ENCODE peak calls at places on chromosomes 16 and 17, in ten cellular contexts. U, Z, D, P, W, X, C, O, S and J are unnamed samples.
A peak's percentile ranks its signal among the peaks of the same experiment; 100 is the strongest.

GRCh38 chr16:87213536-87213935 is 103.7 kb downstream of the C16orf95 start:
- DNase-seq in U (no peak), P (no peak), O (no peak), W (no peak), X (no peak), Z (no peak), D (no peak), C (no peak), S (no peak), J (no peak)

GRCh38 chr17:1087381-1088241 is 90.7 kb downstream of the TIMM22 start:
- DNase-seq in S (peak; percentile 84), Z (peak; percentile 84), D (peak; percentile 85), W (no peak), O (no peak), U (peak; percentile 89), C (no peak), P (peak; percentile 85), X (peak; percentile 91), J (peak; percentile 49)

GRCh38 chr17:17305282-17305801 is 2.2 kb downstream of the NT5M start:
- DNase-seq in S (no peak), C (peak; percentile 33), W (no peak), P (no peak), U (peak; percentile 73), Z (no peak), O (no peak), D (peak; percentile 57), X (no peak), J (no peak)

GRCh38 chr16:89786474-89787364 is 29.7 kb downstream of the FANCA start:
- DNase-seq in O (no peak), Z (no peak), W (no peak), S (peak; percentile 66), U (peak; percentile 91), X (no peak), C (no peak), D (no peak), P (no peak), J (no peak)

GRCh38 chr17:66803474-66803951 is 31.4 kb upstream of the CACNG5 start:
- DNase-seq in C (no peak), U (no peak), O (no peak), D (no peak), X (no peak), P (peak; percentile 60), S (peak; percentile 43), Z (no peak), W (no peak), J (no peak)

GRCh38 chr16:65789546-65789945 is 576.9 kb upstream of the CDH5 start:
- DNase-seq in P (no peak), O (no peak), X (no peak), C (no peak), D (no peak), U (no peak), S (no peak), Z (no peak), W (no peak), J (no peak)

GRCh38 chr16:87791295-87792204 is 25.8 kb upstream of the KLHDC4 start:
- DNase-seq in P (no peak), Z (no peak), D (no peak), W (no peak), C (no peak), S (peak; percentile 85), X (no peak), U (no peak), O (no peak), J (no peak)

GRCh38 chr16:90044111-90044551 is 24.9 kb upstream of the DBNDD1 start:
- DNase-seq in O (no peak), C (peak; percentile 50), S (no peak), Z (peak; percentile 54), W (no peak), D (peak; percentile 74), U (no peak), P (no peak), X (peak; percentile 59), J (no peak)

GRCh38 chr16:89367538-89368059 is 122.8 kb downstream of the ANKRD11 start:
- DNase-seq in P (no peak), D (no peak), S (no peak), Z (no peak), U (no peak), O (no peak), W (no peak), X (no peak), C (no peak), J (no peak)

GRCh38 chr17:61842899-61843298 is 20.4 kb downstream of the BRIP1 start:
- DNase-seq in U (no peak), X (no peak), S (no peak), C (no peak), P (no peak), O (no peak), W (no peak), D (no peak), Z (no peak), J (no peak)

GRCh38 chr17:32503251-32504165 is 16.7 kb downstream of the CDK5R1 start:
- DNase-seq in C (no peak), U (no peak), X (no peak), Z (no peak), D (peak; percentile 36), S (no peak), W (no peak), P (no peak), O (no peak), J (no peak)

GRCh38 chr16:19583665-19584300 is 28.3 kb downstream of the VPS35L start:
- DNase-seq in X (peak; percentile 30), S (no peak), D (peak; percentile 19), O (no peak), Z (peak; percentile 68), P (no peak), W (no peak), C (peak; percentile 77), U (peak; percentile 51), J (no peak)

GRCh38 chr16:88790312-88791150 is 5.5 kb upstream of the PIEZO1 start:
- DNase-seq in P (peak; percentile 61), Z (no peak), S (peak; percentile 86), D (peak; percentile 62), X (peak; percentile 58), W (no peak), U (no peak), C (no peak), O (no peak), J (no peak)

GRCh38 chr17:42783062-42783777 is 2.8 kb downstream of the WNK4 start:
- DNase-seq in W (no peak), D (no peak), C (no peak), Z (peak; percentile 67), O (no peak), P (no peak), X (no peak), U (no peak), S (no peak), J (no peak)

GRCh38 chr17:78781339-78782304 is at the start of gene CYTH1:
- DNase-seq in D (peak; percentile 59), P (peak; percentile 72), C (no peak), U (peak; percentile 75), X (peak; percentile 45), Z (peak; percentile 41), S (peak; percentile 93), W (peak; percentile 85), O (peak; percentile 43), J (no peak)

GRCh38 chr17:22514767-22515320 is 822.5 kb downstream of the KCNJ18 start:
- DNase-seq in P (no peak), W (no peak), C (no peak), Z (no peak), X (no peak), O (no peak), S (no peak), D (no peak), U (no peak), J (no peak)

GRCh38 chr17:43449470-43450202 is 34.1 kb upstream of the DHX8 start:
- DNase-seq in C (peak; percentile 97), W (no peak), S (no peak), X (peak; percentile 34), Z (peak; percentile 80), D (no peak), O (no peak), P (no peak), U (no peak), J (peak; percentile 38)

GRCh38 chr17:29388937-29389336 is 1.2 kb upstream of the TAOK1 start:
- DNase-seq in S (no peak), O (no peak), C (no peak), U (no peak), D (peak; percentile 59), Z (no peak), W (no peak), X (no peak), P (no peak), J (no peak)

GRCh38 chr17:10127819-10128375 is 70.5 kb downstream of the GAS7 start:
- DNase-seq in P (no peak), S (peak; percentile 89), O (peak; percentile 85), D (peak; percentile 59), W (peak; percentile 95), X (peak; percentile 42), C (no peak), Z (no peak), U (no peak), J (peak; percentile 77)
- TF ChIP-seq EP300 in P (no peak), S (no peak), O (no peak), D (no peak), W (no peak), X (no peak), C (no peak), Z (no peak), U (no peak), J (no peak)

GRCh38 chr17:44826123-44826790 is 3.8 kb downstream of the GJC1 start:
- DNase-seq in U (no peak), D (no peak), O (no peak), S (no peak), Z (no peak), C (no peak), P (no peak), W (peak; percentile 35), X (no peak), J (no peak)

DNA sequence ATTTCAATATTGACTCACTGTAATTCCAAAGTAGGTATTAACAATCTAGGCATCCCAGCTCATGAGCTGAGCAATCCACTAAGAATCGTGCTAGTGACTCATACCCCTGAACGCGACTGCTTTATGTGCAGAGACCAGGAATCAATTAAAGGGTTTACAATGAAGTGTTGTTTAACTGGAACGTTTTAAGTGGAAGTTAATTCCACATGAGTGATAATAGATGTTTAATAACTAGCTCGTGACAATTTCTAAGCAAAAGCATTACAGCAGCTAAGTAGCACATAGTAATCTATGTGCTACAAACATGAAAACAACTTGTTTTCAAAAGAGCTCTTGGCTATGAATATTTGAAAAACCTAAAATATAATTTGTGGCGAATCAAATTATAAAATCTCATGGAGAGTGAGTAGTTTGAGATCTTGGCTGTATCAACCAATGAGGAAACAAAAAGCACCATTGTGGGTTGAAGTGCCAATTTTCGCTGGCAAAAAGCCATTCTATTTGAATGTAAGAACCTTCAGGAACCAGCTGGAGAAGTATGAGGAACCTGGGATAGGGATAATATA is 9.4 kb downstream of the GJC1 start:
- DNase-seq in D (no peak), P (no peak), U (no peak), S (no peak), C (peak; percentile 36), O (no peak), X (no peak), Z (peak; percentile 67), W (no peak), J (no peak)
- TF ChIP-seq EP300 in D (no peak), P (no peak), U (peak; percentile 80), S (no peak), C (no peak), O (no peak), X (no peak), Z (no peak), W (no peak), J (no peak)

GRCh38 chr16:27234603-27235002 is 31.3 kb downstream of the KDM8 start:
- DNase-seq in X (no peak), Z (no peak), W (no peak), O (no peak), P (no peak), D (no peak), C (no peak), U (no peak), S (no peak), J (no peak)
- TF ChIP-seq EP300 in X (no peak), Z (no peak), W (no peak), O (no peak), P (no peak), D (no peak), C (no peak), U (no peak), S (no peak), J (no peak)

GRCh38 chr16:12315330-12316138 is 339.0 kb downstream of the SNX29 start:
- DNase-seq in S (no peak), U (no peak), P (no peak), C (peak; percentile 91), D (peak; percentile 55), W (no peak), O (no peak), X (peak; percentile 46), Z (peak; percentile 72), J (no peak)
- TF ChIP-seq EP300 in S (no peak), U (no peak), P (no peak), C (peak; percentile 31), D (no peak), W (no peak), O (no peak), X (no peak), Z (no peak), J (no peak)